ENCODE peak calls at places on chromosomes 7 and 10, in nine cellular contexts. Y, I, E, K, D, S, L, R and N are unnamed samples.

GRCh38 chr7:78317371-78317770 is 518.8 kb downstream of the PHTF2 start:
- DNase-seq in E (no peak), K (no peak), D (no peak), L (no peak), I (no peak), Y (no peak), S (no peak), R (no peak), N (no peak)

GRCh38 chr10:79146611-79147130 is 77.9 kb downstream of the ZMIZ1 start:
- DNase-seq in K (no peak), Y (no peak), R (peak), S (peak), E (no peak), L (peak), D (no peak), I (peak), N (no peak)

GRCh38 chr7:152051968-152052367 is 26.5 kb downstream of the GALNT11 start:
- DNase-seq in E (no peak), K (no peak), Y (no peak), D (no peak), S (no peak), I (no peak), L (no peak), R (no peak), N (no peak)

GRCh38 chr10:127303105-127303504 is 106.7 kb upstream of the INSYN2A start:
- DNase-seq in I (no peak), R (no peak), Y (no peak), L (no peak), K (no peak), D (no peak), E (no peak), S (no peak), N (no peak)

GRCh38 chr10:78904196-78904595 is 164.6 kb upstream of the ZMIZ1 start:
- DNase-seq in I (no peak), R (no peak), D (no peak), E (no peak), Y (peak), S (no peak), K (no peak), L (no peak), N (no peak)

GRCh38 chr7:149882264-149883048 is 8.7 kb downstream of the ATP6V0E2 start:
- DNase-seq in I (no peak), R (no peak), K (no peak), L (no peak), S (no peak), E (no peak), D (no peak), Y (no peak), N (no peak)

GRCh38 chr10:62038609-62039190 is 137.2 kb downstream of the ARID5B start:
- DNase-seq in R (peak), D (peak), Y (peak), K (peak), L (peak), S (peak), I (peak), E (peak), N (peak)

GRCh38 chr7:124387056-124387455 is 354.2 kb upstream of the TMEM229A start:
- DNase-seq in K (no peak), Y (no peak), R (no peak), E (no peak), S (no peak), L (no peak), I (no peak), D (no peak), N (no peak)

GRCh38 chr10:113041841-113042745 is 92.0 kb downstream of the TCF7L2 start:
- DNase-seq in R (no peak), L (no peak), D (no peak), I (no peak), Y (no peak), K (no peak), E (no peak), S (no peak), N (no peak)